ENCODE peak calls at places on chromosomes 11 and 22, in seven cellular contexts. One of them, this sample, is unnamed.
A peak's percentile ranks its signal among the peaks of the same experiment; 100 is the strongest.

GRCh38 chr11:108985611-108986279 is 320.9 kb downstream of the DDX10 start:
- DNase-seq in brain microvascular endothelial cell: peak; percentile 55
- DNase-seq in cardiac muscle cell: no peak
- DNase-seq in IMR-90: peak; percentile 82
- DNase-seq in heart right ventricle: no peak
- DNase-seq in psoas muscle: no peak
- DNase-seq in HL-60: no peak
- DNase-seq in this sample: peak; percentile 33

GRCh38 chr11:117676501-117676900 is 120.5 kb downstream of the DSCAML1 start:
- DNase-seq in brain microvascular endothelial cell: no peak
- DNase-seq in cardiac muscle cell: no peak
- DNase-seq in IMR-90: no peak
- DNase-seq in heart right ventricle: no peak
- DNase-seq in psoas muscle: no peak
- DNase-seq in HL-60: no peak
- DNase-seq in this sample: no peak

GRCh38 chr11:92149996-92150395 is 74.6 kb upstream of the FAT3 start:
- DNase-seq in brain microvascular endothelial cell: no peak
- DNase-seq in cardiac muscle cell: no peak
- DNase-seq in IMR-90: peak; percentile 1
- DNase-seq in heart right ventricle: no peak
- DNase-seq in psoas muscle: no peak
- DNase-seq in HL-60: no peak
- DNase-seq in this sample: no peak

GRCh38 chr11:69611548-69612526 is 29.1 kb upstream of the CCND1 start:
- DNase-seq in brain microvascular endothelial cell: no peak
- DNase-seq in cardiac muscle cell: no peak
- DNase-seq in IMR-90: peak; percentile 31
- DNase-seq in heart right ventricle: no peak
- DNase-seq in psoas muscle: no peak
- DNase-seq in HL-60: no peak
- DNase-seq in this sample: no peak

GRCh38 chr11:91956711-91957110 is 267.9 kb upstream of the FAT3 start:
- DNase-seq in brain microvascular endothelial cell: no peak
- DNase-seq in cardiac muscle cell: no peak
- DNase-seq in IMR-90: no peak
- DNase-seq in heart right ventricle: no peak
- DNase-seq in psoas muscle: no peak
- DNase-seq in HL-60: no peak
- DNase-seq in this sample: no peak

GRCh38 chr11:492416-493226 is 14.4 kb downstream of the RNH1 start:
- DNase-seq in brain microvascular endothelial cell: no peak
- DNase-seq in cardiac muscle cell: no peak
- DNase-seq in IMR-90: no peak
- DNase-seq in heart right ventricle: no peak
- DNase-seq in psoas muscle: peak; percentile 49
- DNase-seq in HL-60: no peak
- DNase-seq in this sample: no peak

GRCh38 chr22:42958937-42959336 is 56.0 kb downstream of the PACSIN2 start:
- DNase-seq in brain microvascular endothelial cell: no peak
- DNase-seq in cardiac muscle cell: no peak
- DNase-seq in IMR-90: no peak
- DNase-seq in heart right ventricle: no peak
- DNase-seq in psoas muscle: no peak
- DNase-seq in HL-60: no peak
- DNase-seq in this sample: no peak

GRCh38 chr11:128802358-128802981 is 64.6 kb downstream of the KCNJ1 start:
- DNase-seq in brain microvascular endothelial cell: peak; percentile 38
- DNase-seq in cardiac muscle cell: peak; percentile 47
- DNase-seq in IMR-90: no peak
- DNase-seq in heart right ventricle: no peak
- DNase-seq in psoas muscle: no peak
- DNase-seq in HL-60: peak; percentile 7
- DNase-seq in this sample: no peak

GRCh38 chr11:113695207-113695606 is 10.9 kb downstream of the TMPRSS5 start:
- DNase-seq in brain microvascular endothelial cell: no peak
- DNase-seq in cardiac muscle cell: no peak
- DNase-seq in IMR-90: no peak
- DNase-seq in heart right ventricle: no peak
- DNase-seq in psoas muscle: no peak
- DNase-seq in HL-60: no peak
- DNase-seq in this sample: no peak

GRCh38 chr22:20093437-20093836 is 13.4 kb downstream of the DGCR8 start:
- DNase-seq in brain microvascular endothelial cell: no peak
- DNase-seq in cardiac muscle cell: no peak
- DNase-seq in IMR-90: no peak
- DNase-seq in heart right ventricle: peak; percentile 69
- DNase-seq in psoas muscle: peak; percentile 92
- DNase-seq in HL-60: no peak
- DNase-seq in this sample: no peak

GRCh38 chr11:70650075-70650909 is 252.0 kb downstream of the CTTN start:
- DNase-seq in brain microvascular endothelial cell: peak; percentile 64
- DNase-seq in cardiac muscle cell: peak; percentile 94
- DNase-seq in IMR-90: peak; percentile 69
- DNase-seq in heart right ventricle: peak; percentile 33
- DNase-seq in psoas muscle: no peak
- DNase-seq in HL-60: peak; percentile 43
- DNase-seq in this sample: peak; percentile 10

GRCh38 chr22:46055176-46055850 is 78.4 kb upstream of the WNT7B start:
- DNase-seq in brain microvascular endothelial cell: no peak
- DNase-seq in cardiac muscle cell: no peak
- DNase-seq in IMR-90: no peak
- DNase-seq in heart right ventricle: no peak
- DNase-seq in psoas muscle: peak; percentile 86
- DNase-seq in HL-60: no peak
- DNase-seq in this sample: no peak
- H3K27ac ChIP-seq in brain microvascular endothelial cell: no peak overlapping the region
- H3K27ac ChIP-seq in cardiac muscle cell: no peak overlapping the region
- H3K27ac ChIP-seq in IMR-90: no peak overlapping the region
- H3K27ac ChIP-seq in heart right ventricle: peak overlapping the region; percentile 100
- H3K27ac ChIP-seq in psoas muscle: peak overlapping the region; percentile 99
- H3K27ac ChIP-seq in HL-60: peak overlapping the region; percentile 54
- H3K27ac ChIP-seq in this sample: no peak overlapping the region

DNA sequence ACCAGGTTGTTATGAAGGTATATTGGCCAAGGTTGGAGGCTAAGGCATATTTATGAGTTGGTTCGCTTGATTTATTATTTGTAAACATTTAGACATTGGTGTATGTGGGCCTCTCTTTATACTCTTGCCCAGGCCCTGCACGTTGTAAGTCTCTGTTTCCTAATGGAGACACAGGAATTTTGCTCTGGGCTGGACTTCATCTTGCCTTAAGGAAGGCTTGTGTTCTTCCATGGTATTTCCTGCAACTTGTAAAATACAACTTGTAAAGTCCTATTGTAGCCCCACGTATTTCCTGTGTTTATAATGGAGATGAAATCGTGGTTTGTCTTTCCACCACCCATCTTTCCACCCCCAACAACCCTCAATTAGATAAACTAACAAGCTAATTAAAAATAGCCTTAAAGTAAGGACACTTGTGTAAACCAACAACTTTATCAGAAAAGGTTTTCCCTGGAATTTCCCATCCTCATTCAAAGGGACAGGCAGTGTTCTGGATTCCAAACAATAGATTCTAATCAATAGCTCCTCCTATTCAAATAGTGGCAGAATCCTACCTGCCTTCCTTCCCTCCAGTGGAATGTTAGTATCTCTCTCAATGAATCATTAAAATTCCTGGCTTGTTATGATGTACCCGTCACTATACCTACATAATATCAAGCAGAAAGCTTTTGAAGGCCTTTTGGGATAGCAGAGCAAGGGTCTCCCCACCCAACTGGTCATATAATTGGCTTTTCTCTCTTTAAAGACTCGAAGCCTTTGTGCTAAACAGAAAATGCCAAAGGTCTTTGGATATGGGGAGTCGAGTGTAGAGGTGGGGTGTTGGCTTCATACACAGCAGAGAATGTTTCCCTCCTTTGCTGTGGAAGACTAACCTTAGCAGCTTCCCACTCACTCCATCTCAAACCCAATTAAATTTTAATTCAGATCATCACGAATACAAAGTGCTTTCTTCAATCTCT is 77.1 kb downstream of the UBASH3B start:
- DNase-seq in brain microvascular endothelial cell: no peak
- DNase-seq in cardiac muscle cell: no peak
- DNase-seq in IMR-90: no peak
- DNase-seq in heart right ventricle: no peak
- DNase-seq in psoas muscle: no peak
- DNase-seq in HL-60: no peak
- DNase-seq in this sample: no peak
- H3K4me3 ChIP-seq in brain microvascular endothelial cell: no peak overlapping the region
- H3K4me3 ChIP-seq in cardiac muscle cell: no peak overlapping the region
- H3K4me3 ChIP-seq in IMR-90: no peak overlapping the region
- H3K4me3 ChIP-seq in heart right ventricle: no peak overlapping the region
- H3K4me3 ChIP-seq in psoas muscle: no peak overlapping the region
- H3K4me3 ChIP-seq in HL-60: no peak overlapping the region
- H3K4me3 ChIP-seq in this sample: no peak overlapping the region

DNA sequence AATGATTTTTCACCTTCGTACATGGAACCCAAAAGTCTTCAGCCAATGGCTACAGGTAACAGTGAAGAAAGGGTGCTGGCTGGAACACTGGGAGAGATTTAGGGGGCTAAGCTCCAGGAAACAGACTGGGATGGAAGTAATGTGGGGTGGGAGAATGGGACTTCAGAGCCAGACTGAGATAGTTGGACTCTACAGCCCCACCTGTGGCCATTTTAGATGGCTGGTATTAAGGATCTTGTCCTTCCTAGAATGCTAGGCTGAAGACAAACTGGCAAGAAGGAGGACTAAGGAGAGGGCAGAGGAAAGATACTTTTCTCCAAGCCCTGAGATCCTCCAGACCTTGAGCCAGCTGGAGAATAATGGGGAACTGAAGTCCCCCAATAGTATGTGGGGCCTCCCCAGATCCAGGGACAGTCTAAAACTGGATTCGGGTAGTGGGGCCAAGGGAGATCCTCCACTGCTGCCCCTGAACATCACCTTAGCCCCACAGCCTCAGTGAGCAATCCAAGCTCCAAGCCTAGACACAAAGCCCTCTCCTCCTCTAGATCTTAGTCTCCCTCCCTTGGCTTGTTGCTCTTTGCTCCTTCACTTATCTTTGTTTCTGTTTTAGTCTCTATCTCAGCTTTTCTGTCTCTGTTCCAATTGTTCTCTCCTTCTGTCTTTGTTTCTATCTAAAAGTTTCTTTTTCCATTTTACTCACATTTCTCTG is 16.1 kb upstream of the RRAS2 start:
- DNase-seq in brain microvascular endothelial cell: no peak
- DNase-seq in cardiac muscle cell: no peak
- DNase-seq in IMR-90: no peak
- DNase-seq in heart right ventricle: no peak
- DNase-seq in psoas muscle: no peak
- DNase-seq in HL-60: no peak
- DNase-seq in this sample: no peak
- TF ChIP-seq CTCF in brain microvascular endothelial cell: peak; percentile 49
- TF ChIP-seq CTCF in cardiac muscle cell: peak; percentile 12
- TF ChIP-seq CTCF in IMR-90: peak; percentile 6
- TF ChIP-seq CTCF in heart right ventricle: peak; percentile 20
- TF ChIP-seq CTCF in psoas muscle: peak; percentile 12
- TF ChIP-seq CTCF in HL-60: no peak
- TF ChIP-seq CTCF in this sample: no peak

DNA sequence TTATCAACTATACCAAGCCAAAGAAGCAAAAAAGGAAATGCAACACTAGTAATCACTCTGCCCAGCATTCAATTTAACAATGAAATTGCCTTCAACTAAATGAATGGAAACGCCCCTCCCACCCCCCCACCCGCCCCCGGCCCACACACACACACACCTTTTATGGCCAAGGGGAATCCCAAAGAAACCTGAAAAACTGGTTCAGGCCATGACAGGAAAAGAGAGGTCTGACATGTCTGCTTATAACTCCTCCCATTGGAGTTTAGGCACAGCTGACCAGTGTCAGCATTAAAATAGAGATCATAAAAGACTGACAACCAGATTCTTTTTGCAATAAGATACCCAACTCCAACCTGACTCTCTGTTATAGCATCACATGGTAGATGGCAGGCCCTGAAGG is 42.6 kb downstream of the ACER3 start:
- DNase-seq in brain microvascular endothelial cell: no peak
- DNase-seq in cardiac muscle cell: no peak
- DNase-seq in IMR-90: no peak
- DNase-seq in heart right ventricle: no peak
- DNase-seq in psoas muscle: no peak
- DNase-seq in HL-60: no peak
- DNase-seq in this sample: no peak
- H3K27ac ChIP-seq in brain microvascular endothelial cell: no peak overlapping the region
- H3K27ac ChIP-seq in cardiac muscle cell: no peak overlapping the region
- H3K27ac ChIP-seq in IMR-90: no peak overlapping the region
- H3K27ac ChIP-seq in heart right ventricle: no peak overlapping the region
- H3K27ac ChIP-seq in psoas muscle: no peak overlapping the region
- H3K27ac ChIP-seq in HL-60: no peak overlapping the region
- H3K27ac ChIP-seq in this sample: no peak overlapping the region

DNA sequence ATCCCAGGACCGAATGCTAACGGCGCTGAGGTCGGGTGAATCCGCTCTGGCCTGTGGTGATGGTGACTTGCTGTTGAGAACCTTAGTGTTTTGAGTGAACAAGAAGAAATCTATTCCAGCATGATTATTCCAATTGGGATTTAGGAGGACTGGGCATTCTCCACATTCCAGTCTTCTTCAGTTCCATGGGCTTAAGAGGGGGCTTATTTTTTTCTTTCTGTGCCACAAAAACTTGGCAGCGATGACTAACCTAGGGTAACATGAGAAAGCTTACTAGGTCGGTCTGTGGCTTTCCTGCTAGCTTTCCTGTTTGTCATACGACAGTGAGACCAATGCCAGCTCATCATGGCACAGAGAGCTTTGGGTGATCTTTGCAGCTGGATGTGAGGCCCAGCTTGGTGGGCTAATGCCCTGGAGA is 62.9 kb upstream of the ATXN10 start:
- DNase-seq in brain microvascular endothelial cell: peak; percentile 56
- DNase-seq in cardiac muscle cell: no peak
- DNase-seq in IMR-90: peak; percentile 86
- DNase-seq in heart right ventricle: no peak
- DNase-seq in psoas muscle: no peak
- DNase-seq in HL-60: peak; percentile 51
- DNase-seq in this sample: no peak
- H3K4me3 ChIP-seq in brain microvascular endothelial cell: no peak overlapping the region
- H3K4me3 ChIP-seq in cardiac muscle cell: no peak overlapping the region
- H3K4me3 ChIP-seq in IMR-90: no peak overlapping the region
- H3K4me3 ChIP-seq in heart right ventricle: no peak overlapping the region
- H3K4me3 ChIP-seq in psoas muscle: no peak overlapping the region
- H3K4me3 ChIP-seq in HL-60: no peak overlapping the region
- H3K4me3 ChIP-seq in this sample: no peak overlapping the region

This sample was measured in AG04450.